ENCODE peak calls at places on chromosomes 16 and 17, in nine cellular contexts. E, N, Z, J, U, L, X, P and Y are unnamed samples.

GRCh38 chr16:55572439-55572838 is 6.0 kb downstream of the CAPNS2 start:
- DNase-seq in P (no peak), N (peak; percentile 33), L (no peak), J (peak; percentile 5), E (peak; percentile 34), X (no peak), Z (no peak), U (no peak), Y (no peak)

GRCh38 chr17:46770818-46771600 is 47.5 kb downstream of the WNT3 start:
- DNase-seq in Z (no peak), U (peak; percentile 62), J (no peak), X (no peak), E (peak; percentile 51), P (peak; percentile 29), N (peak; percentile 47), L (peak; percentile 54), Y (peak; percentile 75)

GRCh38 chr17:83179811-83180210 is 100.4 kb downstream of the METRNL start:
- DNase-seq in U (no peak), J (no peak), X (no peak), L (no peak), E (no peak), N (no peak), P (no peak), Z (no peak), Y (no peak)

GRCh38 chr16:17470871-17471744 is at the start of gene XYLT1:
- DNase-seq in L (peak; percentile 73), P (peak; percentile 89), X (peak; percentile 89), E (peak; percentile 97), U (peak; percentile 25), J (peak; percentile 49), N (peak; percentile 100), Z (peak; percentile 60), Y (no peak)

GRCh38 chr17:62761884-62762283 is 46.2 kb downstream of the MARCHF10 start:
- DNase-seq in L (no peak), U (no peak), P (no peak), E (no peak), J (no peak), N (no peak), Z (no peak), X (no peak), Y (no peak)

GRCh38 chr16:67542464-67542863 is 13.8 kb downstream of the RIPOR1 start:
- DNase-seq in N (peak; percentile 84), J (no peak), Z (no peak), L (peak; percentile 55), P (peak; percentile 78), E (peak; percentile 79), U (peak; percentile 86), X (no peak), Y (peak; percentile 74)

GRCh38 chr16:27252206-27252585 is 16.4 kb downstream of the NSMCE1 start:
- DNase-seq in N (no peak), U (no peak), L (no peak), E (no peak), Z (no peak), J (no peak), X (peak; percentile 6), P (no peak), Y (no peak)

GRCh38 chr17:17050346-17051345 is 8.4 kb downstream of the MPRIP start:
- DNase-seq in P (no peak), N (no peak), J (no peak), L (no peak), X (no peak), Z (no peak), E (no peak), U (no peak), Y (no peak)

GRCh38 chr17:45579529-45580495 is 89.3 kb upstream of the PLEKHM1 start:
- DNase-seq in J (no peak), L (peak; percentile 26), Z (no peak), E (no peak), U (no peak), X (no peak), N (no peak), P (no peak), Y (no peak)

GRCh38 chr16:85103096-85104079 is 8.9 kb downstream of the CIBAR2 start:
- DNase-seq in P (no peak), U (no peak), L (no peak), J (no peak), N (no peak), E (no peak), X (no peak), Z (no peak), Y (no peak)

GRCh38 chr17:65061621-65062020 is 5.1 kb upstream of the GNA13 start:
- DNase-seq in P (no peak), X (no peak), Z (no peak), N (no peak), J (no peak), L (no peak), E (no peak), U (no peak), Y (no peak)

GRCh38 chr16:53891409-53892139 is 187.6 kb downstream of the FTO start:
- DNase-seq in N (no peak), U (no peak), E (no peak), Z (no peak), L (no peak), X (no peak), J (no peak), P (no peak), Y (no peak)

GRCh38 chr16:62036101-62036806 is at the start of gene CDH8:
- DNase-seq in Z (no peak), X (no peak), U (no peak), L (no peak), E (peak; percentile 14), P (peak; percentile 17), N (no peak), J (no peak), Y (no peak)

GRCh38 chr17:28518132-28518531 is 12.0 kb downstream of the FOXN1 start:
- DNase-seq in X (no peak), J (no peak), Z (no peak), P (no peak), U (no peak), N (no peak), L (no peak), E (no peak), Y (no peak)

DNA sequence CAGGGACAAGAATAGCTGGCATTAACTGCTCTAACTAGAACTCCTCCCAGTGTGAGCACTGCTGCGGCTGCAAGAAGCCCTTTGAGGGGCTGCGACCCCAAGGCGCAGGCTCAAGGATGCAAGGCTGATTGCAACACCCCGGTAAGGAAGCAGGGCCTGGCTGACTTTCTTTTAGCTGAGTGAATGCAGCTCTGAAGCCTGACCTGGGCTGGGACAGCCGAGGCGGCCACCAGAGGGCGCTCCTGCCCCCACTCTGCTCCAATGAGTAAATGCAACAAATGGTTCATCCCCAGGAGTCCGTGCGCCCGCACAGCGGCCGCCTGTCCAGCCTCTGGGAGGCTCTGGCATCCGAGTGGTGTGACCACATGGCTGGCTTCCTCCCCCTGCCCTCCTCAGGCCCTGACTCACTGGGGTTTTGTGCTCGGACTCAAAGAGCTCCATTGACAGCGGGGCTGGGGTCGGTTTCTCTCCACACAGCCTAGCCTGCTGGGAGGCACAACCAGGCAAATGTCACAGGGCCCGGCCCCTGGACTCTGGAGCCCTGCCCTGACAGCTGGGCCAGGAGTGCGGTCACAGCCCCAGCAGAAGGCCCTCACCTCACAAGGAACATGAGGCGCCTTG is at the start of gene SMIM5:
- DNase-seq in N (peak; percentile 86), X (peak; percentile 88), Z (peak; percentile 76), L (peak; percentile 90), P (peak; percentile 92), U (peak; percentile 99), E (peak; percentile 90), J (peak; percentile 56), Y (peak; percentile 86)
- H3K4me3 ChIP-seq in N (no peak within 1 kb of the TSS), X (no peak within 1 kb of the TSS), Z (no peak within 1 kb of the TSS), L (peak within 1 kb of the TSS; percentile 1), P (no peak within 1 kb of the TSS), U (no peak within 1 kb of the TSS), E (no peak within 1 kb of the TSS), J (no peak within 1 kb of the TSS), Y (no peak within 1 kb of the TSS)

GRCh38 chr16:57721356-57721755 is 14.2 kb upstream of the KATNB1 start:
- DNase-seq in X (no peak), P (no peak), Z (no peak), J (no peak), U (no peak), E (no peak), N (no peak), L (no peak), Y (peak; percentile 30)

GRCh38 chr16:57722651-57723050 is 12.9 kb upstream of the KATNB1 start:
- DNase-seq in P (no peak), N (no peak), E (no peak), L (no peak), Z (no peak), J (no peak), X (no peak), U (no peak), Y (no peak)

GRCh38 chr16:57724541-57724940 is 11.0 kb upstream of the KATNB1 start:
- DNase-seq in P (no peak), X (no peak), Z (no peak), E (no peak), N (no peak), J (no peak), U (no peak), L (no peak), Y (no peak)

GRCh38 chr16:57721765-57722499 is 13.6 kb upstream of the KATNB1 start:
- DNase-seq in J (no peak), U (no peak), L (no peak), X (no peak), P (no peak), N (no peak), Z (no peak), E (no peak), Y (no peak)

DNA sequence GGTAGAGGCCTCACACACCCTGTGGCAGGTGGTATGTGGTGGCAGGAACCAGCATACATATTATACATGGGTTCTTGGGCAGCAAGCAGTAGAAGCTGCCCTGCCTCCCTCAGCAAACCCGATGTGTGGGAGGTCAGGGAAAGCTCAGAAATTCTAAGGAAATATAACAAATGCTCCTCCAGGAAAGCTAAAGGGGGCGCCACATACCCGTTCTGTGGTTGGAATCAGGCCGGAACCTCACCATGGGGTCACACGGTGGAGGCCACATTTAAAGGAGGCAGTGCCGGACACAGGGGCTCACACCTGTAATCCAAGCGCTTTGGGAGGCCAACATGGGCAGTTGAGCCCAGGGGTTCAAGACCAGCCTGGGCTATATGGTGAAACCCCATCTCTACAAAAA is 12.4 kb upstream of the KATNB1 start:
- DNase-seq in N (peak; percentile 12), J (no peak), E (peak; percentile 49), L (no peak), U (no peak), X (no peak), P (no peak), Z (no peak), Y (peak; percentile 41)
- TF ChIP-seq CTCF in N (peak; percentile 41), J (no peak), E (peak; percentile 43), L (no peak), U (peak; percentile 40), X (no peak), P (peak; percentile 28), Z (peak; percentile 15), Y (no peak)

DNA sequence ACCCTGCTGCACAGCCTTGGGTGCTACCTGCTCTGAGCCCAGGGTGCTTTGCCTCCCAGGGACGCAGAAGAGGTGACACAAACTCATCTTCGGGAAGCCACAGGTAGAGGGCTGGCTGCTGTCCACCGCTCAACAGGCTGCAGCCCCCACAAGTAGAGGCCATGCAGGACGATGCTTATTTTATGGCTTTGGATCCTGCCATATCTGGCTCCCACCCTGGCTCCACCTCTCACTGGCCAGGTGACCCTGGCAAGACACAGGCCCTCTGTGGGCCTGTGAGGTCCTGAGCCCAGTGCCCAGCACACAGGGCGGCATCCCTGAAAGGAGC is 11.3 kb upstream of the BCAR1 start:
- DNase-seq in Z (no peak), N (no peak), U (no peak), L (no peak), P (no peak), X (no peak), J (no peak), E (no peak), Y (no peak)
- H3K4me3 ChIP-seq in Z (no peak overlapping the region), N (no peak overlapping the region), U (no peak overlapping the region), L (no peak overlapping the region), P (no peak overlapping the region), X (no peak overlapping the region), J (no peak overlapping the region), E (no peak overlapping the region), Y (no peak overlapping the region)

GRCh38 chr16:89798126-89798525 is 18.3 kb downstream of the FANCA start:
- DNase-seq in X (no peak), Z (no peak), L (no peak), E (no peak), U (no peak), N (no peak), P (no peak), J (no peak), Y (no peak)
- TF ChIP-seq CTCF in X (no peak), Z (no peak), L (no peak), E (no peak), U (no peak), N (no peak), P (no peak), J (no peak), Y (no peak)